ENCODE peak calls at places on chromosomes 13 and 19, in five cellular contexts. P is K562, X is A549, F is HepG2, O is GM12878. S is an unnamed sample.

GRCh38 chr13:48010698-48011097 is 9.6 kb upstream of the SUCLA2 start:
- DNase-seq in P (no peak), X (no peak), F (no peak), O (no peak), S (no peak)

GRCh38 chr13:48923376-48923775 is 52.3 kb upstream of the FNDC3A start:
- DNase-seq in P (no peak), X (no peak), F (no peak), O (no peak), S (no peak)

GRCh38 chr19:950352-951066 is 24.7 kb downstream of the ARID3A start:
- DNase-seq in P (no peak), X (no peak), F (no peak), O (no peak), S (no peak)

GRCh38 chr19:36115453-36116343 is at the start of gene TBCB:
- DNase-seq in P (peak; percentile 94), X (peak; percentile 56), F (peak; percentile 25), O (no peak), S (peak; percentile 21)

GRCh38 chr19:5880604-5881078 is 10.3 kb upstream of the FUT5 start:
- DNase-seq in P (no peak), X (peak; percentile 63), F (peak; percentile 90), O (no peak), S (no peak)

GRCh38 chr13:112756511-112756966 is 66.7 kb downstream of the ATP11A start:
- DNase-seq in P (no peak), X (no peak), F (no peak), O (no peak), S (no peak)

GRCh38 chr13:86608739-86609138 is 809.5 kb upstream of the SLITRK6 start:
- DNase-seq in P (no peak), X (no peak), F (no peak), O (no peak), S (no peak)

GRCh38 chr19:1361601-1362384 is 21.9 kb upstream of the NDUFS7 start:
- DNase-seq in P (no peak), X (no peak), F (no peak), O (no peak), S (peak; percentile 24)

GRCh38 chr13:112227031-112227430 is 149.1 kb upstream of the SPACA7 start:
- DNase-seq in P (no peak), X (no peak), F (no peak), O (no peak), S (no peak)

GRCh38 chr13:77207943-77208342 is 119.0 kb downstream of the MYCBP2 start:
- DNase-seq in P (no peak), X (no peak), F (no peak), O (no peak), S (peak; percentile 31)

GRCh38 chr13:95185851-95186250 is 115.4 kb downstream of the ABCC4 start:
- DNase-seq in P (no peak), X (no peak), F (no peak), O (no peak), S (no peak)

GRCh38 chr19:55118401-55118991 is 1.1 kb upstream of the PPP1R12C start:
- DNase-seq in P (peak; percentile 62), X (peak; percentile 54), F (no peak), O (no peak), S (no peak)

GRCh38 chr19:57099199-57099661 is 20.6 kb upstream of the USP29 start:
- DNase-seq in P (peak; percentile 66), X (peak; percentile 42), F (peak; percentile 49), O (no peak), S (no peak)

GRCh38 chr19:19486343-19487076 is 28.8 kb downstream of the TSSK6 start:
- DNase-seq in P (no peak), X (no peak), F (no peak), O (no peak), S (no peak)

GRCh38 chr19:32404213-32404938 is 1.2 kb upstream of the DPY19L3 start:
- DNase-seq in P (no peak), X (no peak), F (peak; percentile 18), O (no peak), S (no peak)

GRCh38 chr19:41882568-41883462 is at the start of gene ARHGEF1:
- DNase-seq in P (peak; percentile 93), X (no peak), F (no peak), O (no peak), S (peak; percentile 6)

GRCh38 chr19:43675269-43675879 is 5.4 kb upstream of the PLAUR start:
- DNase-seq in P (no peak), X (peak; percentile 88), F (no peak), O (peak; percentile 34), S (peak; percentile 21)

GRCh38 chr19:19537321-19538048 is 580 bp upstream of the CILP2 start:
- DNase-seq in P (no peak), X (no peak), F (no peak), O (no peak), S (no peak)

GRCh38 chr13:99416411-99417121 is 84.7 kb upstream of the TM9SF2 start:
- DNase-seq in P (no peak), X (no peak), F (no peak), O (no peak), S (no peak)
- H3K27ac ChIP-seq in P (no peak overlapping the region), X (no peak overlapping the region), F (no peak overlapping the region), O (no peak overlapping the region), S (no peak overlapping the region)

DNA sequence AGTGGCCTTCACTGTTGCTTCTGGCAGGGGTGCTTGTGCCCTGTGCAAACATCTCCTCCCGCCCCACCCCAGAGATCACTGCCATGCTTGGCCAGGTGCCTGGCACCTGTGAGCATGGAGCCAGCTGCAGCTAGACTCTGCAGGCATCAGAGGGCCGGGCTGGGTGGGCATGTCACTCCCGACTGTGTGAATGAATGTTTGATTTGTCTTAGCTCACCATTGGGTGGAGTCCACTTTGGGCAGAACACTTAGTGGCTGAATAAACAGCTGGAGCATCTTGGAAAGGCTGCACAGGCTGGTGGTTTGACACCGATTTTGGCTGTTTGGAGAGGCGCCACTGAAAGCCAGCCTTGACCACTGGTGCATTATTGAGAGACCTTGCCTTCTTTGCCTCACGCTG is 267.3 kb downstream of the DLEU7 start:
- DNase-seq in P (no peak), X (no peak), F (no peak), O (no peak), S (no peak)
- TF ChIP-seq MYC in P (no peak), X (no peak), F (no peak), O (no peak), S (no peak)

DNA sequence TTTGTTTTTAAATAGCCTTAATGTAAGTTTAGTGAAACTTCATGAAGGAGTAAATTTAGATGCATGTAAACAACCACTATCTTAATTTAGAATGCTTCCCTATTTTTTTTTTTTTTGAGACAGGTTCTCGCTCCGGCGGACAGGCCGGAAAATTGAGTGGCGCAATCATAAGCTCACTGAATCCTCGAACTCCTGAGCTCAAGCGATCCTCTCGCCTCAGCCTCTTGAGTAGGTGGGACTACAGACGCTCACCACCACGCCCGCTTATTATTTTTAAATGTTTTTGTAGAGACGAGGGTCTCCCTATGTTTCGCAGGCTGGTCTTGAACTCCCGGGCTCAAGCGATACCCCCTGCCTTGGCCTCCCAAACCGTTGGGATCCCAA is 1.6 kb downstream of the TEX30 start:
- DNase-seq in P (no peak), X (no peak), F (no peak), O (no peak), S (no peak)
- H3K4me2 ChIP-seq in P (peak overlapping the region; percentile 88), X (no peak overlapping the region), F (no peak overlapping the region), O (peak overlapping the region; percentile 85), S (no peak overlapping the region)

GRCh38 chr13:101942535-101943157 is 459.2 kb downstream of the FGF14 start:
- DNase-seq in P (no peak), X (no peak), F (no peak), O (no peak), S (no peak)
- H3K27ac ChIP-seq in P (no peak overlapping the region), X (no peak overlapping the region), F (no peak overlapping the region), O (no peak overlapping the region), S (no peak overlapping the region)

DNA sequence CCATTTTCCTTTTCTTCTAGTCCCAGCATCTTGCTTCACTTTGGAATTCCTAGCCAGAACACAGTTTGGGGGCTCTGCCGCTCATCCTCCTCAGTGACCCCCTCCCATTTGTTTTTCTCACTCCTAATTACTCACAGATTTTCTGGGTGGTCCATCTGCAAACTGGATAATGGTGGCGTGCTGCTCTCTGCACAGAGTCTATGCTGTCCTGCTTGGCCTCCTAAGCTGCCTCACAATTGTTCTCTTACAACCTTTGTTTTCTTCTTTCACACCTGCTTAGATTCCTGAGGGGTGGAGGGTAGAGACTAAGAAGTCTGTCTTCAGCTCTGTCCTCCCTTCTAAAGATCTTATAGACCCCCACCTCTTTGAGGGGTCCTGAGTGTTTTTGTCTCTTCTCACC is 80.7 kb downstream of the SHISA2 start:
- DNase-seq in P (no peak), X (no peak), F (no peak), O (no peak), S (no peak)
- TF ChIP-seq MYC in P (no peak), X (no peak), F (no peak), O (no peak), S (no peak)

GRCh38 chr19:48920949-48921348 is 12.6 kb upstream of the DHDH start:
- DNase-seq in P (no peak), X (no peak), F (no peak), O (no peak), S (no peak)

GRCh38 chr19:48918801-48919247 is 14.7 kb upstream of the DHDH start:
- DNase-seq in P (peak; percentile 72), X (peak; percentile 58), F (no peak), O (no peak), S (peak; percentile 21)

GRCh38 chr19:48921721-48922500 is 11.6 kb upstream of the DHDH start:
- DNase-seq in P (no peak), X (no peak), F (no peak), O (no peak), S (no peak)

GRCh38 chr19:48915757-48916156 is 15.6 kb downstream of the NUCB1 start:
- DNase-seq in P (no peak), X (no peak), F (no peak), O (no peak), S (no peak)

GRCh38 chr19:48918071-48918470 is 15.4 kb upstream of the DHDH start:
- DNase-seq in P (no peak), X (no peak), F (no peak), O (no peak), S (no peak)
- H3K4me2 ChIP-seq in P (no peak overlapping the region), X (no peak overlapping the region), F (no peak overlapping the region), O (peak overlapping the region; percentile 20), S (no peak overlapping the region)

GRCh38 chr19:11558881-11559828 is at the start of gene ELOF1:
- DNase-seq in P (peak; percentile 94), X (peak; percentile 97), F (peak; percentile 96), O (peak; percentile 96), S (peak; percentile 97)
- H3K27ac ChIP-seq in P (peak within 1 kb of the TSS; percentile 94), X (peak within 1 kb of the TSS; percentile 79), F (peak within 1 kb of the TSS; percentile 74), O (peak within 1 kb of the TSS; percentile 58), S (peak within 1 kb of the TSS; percentile 14)

GRCh38 chr13:30346159-30346788 is 38.9 kb upstream of the KATNAL1 start:
- DNase-seq in P (no peak), X (no peak), F (no peak), O (peak; percentile 64), S (no peak)
- TF ChIP-seq MYC in P (no peak), X (no peak), F (no peak), O (no peak), S (no peak)

GRCh38 chr13:40777957-40778235 is 6.9 kb upstream of the MRPS31 start:
- DNase-seq in P (no peak), X (no peak), F (no peak), O (no peak), S (no peak)
- H3K4me2 ChIP-seq in P (peak overlapping the region; percentile 56), X (peak overlapping the region; percentile 50), F (peak overlapping the region; percentile 83), O (peak overlapping the region; percentile 40), S (no peak overlapping the region)

S was measured in endothelial cell of umbilical vein.